ENCODE peak calls at places on chromosome 11, in eight cellular contexts. L, Y, U, X, W, A, Z and K are unnamed samples.
A peak's percentile ranks its signal among the peaks of the same experiment; 100 is the strongest.

GRCh38 chr11:36010010-36010740 is 66.3 kb downstream of the LDLRAD3 start:
- DNase-seq in L (no peak), Y (no peak), U (peak; percentile 59), X (peak; percentile 53), W (no peak), A (no peak), Z (no peak), K (no peak)

GRCh38 chr11:69166186-69167115 is 10.7 kb downstream of the SMIM38 start:
- DNase-seq in L (peak; percentile 82), Y (no peak), U (peak; percentile 78), X (peak; percentile 83), W (peak; percentile 66), A (no peak), Z (no peak), K (peak; percentile 86)

GRCh38 chr11:8063319-8063718 is 17.7 kb upstream of the TUB start:
- DNase-seq in L (no peak), Y (peak; percentile 10), U (no peak), X (no peak), W (peak; percentile 73), A (no peak), Z (no peak), K (no peak)

GRCh38 chr11:69834811-69835800 is 15.9 kb upstream of the FGF3 start:
- DNase-seq in L (no peak), Y (no peak), U (no peak), X (no peak), W (no peak), A (no peak), Z (no peak), K (no peak)

GRCh38 chr11:7657306-7658025 is 15.8 kb downstream of the CYB5R2 start:
- DNase-seq in L (no peak), Y (no peak), U (peak; percentile 60), X (peak; percentile 68), W (peak; percentile 75), A (peak; percentile 50), Z (no peak), K (peak; percentile 34)

GRCh38 chr11:123509737-123510578 is 79.9 kb downstream of the GRAMD1B start:
- DNase-seq in L (no peak), Y (no peak), U (no peak), X (peak; percentile 70), W (no peak), A (peak; percentile 67), Z (no peak), K (no peak)

GRCh38 chr11:44033411-44033850 is 14.3 kb upstream of the ACCSL start:
- DNase-seq in L (no peak), Y (no peak), U (no peak), X (no peak), W (no peak), A (no peak), Z (no peak), K (no peak)

GRCh38 chr11:131749100-131749499 is 378.7 kb downstream of the NTM start:
- DNase-seq in L (no peak), Y (no peak), U (no peak), X (peak; percentile 78), W (no peak), A (no peak), Z (no peak), K (no peak)

GRCh38 chr11:96037267-96037990 is 113.5 kb upstream of the MTMR2 start:
- DNase-seq in L (no peak), Y (no peak), U (peak; percentile 41), X (no peak), W (no peak), A (peak; percentile 19), Z (no peak), K (no peak)

GRCh38 chr11:117443269-117444186 is 115.9 kb downstream of the CEP164 start:
- DNase-seq in L (no peak), Y (no peak), U (peak; percentile 27), X (peak; percentile 39), W (peak; percentile 75), A (peak; percentile 80), Z (no peak), K (peak; percentile 18)

GRCh38 chr11:74057251-74058151 is 48.6 kb upstream of the UCP3 start:
- DNase-seq in L (no peak), Y (no peak), U (no peak), X (peak; percentile 51), W (no peak), A (no peak), Z (no peak), K (no peak)

GRCh38 chr11:114077482-114078305 is 18.2 kb downstream of the ZBTB16 start:
- DNase-seq in L (no peak), Y (peak; percentile 54), U (no peak), X (no peak), W (no peak), A (no peak), Z (no peak), K (no peak)

GRCh38 chr11:34972892-34973291 is 56.5 kb downstream of the PDHX start:
- DNase-seq in L (no peak), Y (no peak), U (no peak), X (no peak), W (no peak), A (no peak), Z (no peak), K (no peak)

GRCh38 chr11:27353593-27354358 is 9.2 kb downstream of the CCDC34 start:
- DNase-seq in L (no peak), Y (no peak), U (no peak), X (no peak), W (no peak), A (no peak), Z (no peak), K (no peak)

GRCh38 chr11:128497057-128497957 is 90.1 kb downstream of the ETS1 start:
- DNase-seq in L (no peak), Y (no peak), U (peak; percentile 75), X (peak; percentile 92), W (peak; percentile 62), A (no peak), Z (no peak), K (peak; percentile 68)

GRCh38 chr11:75233688-75234295 is 6.8 kb upstream of the TPBGL start:
- DNase-seq in L (no peak), Y (no peak), U (peak; percentile 49), X (peak; percentile 73), W (no peak), A (peak; percentile 82), Z (peak; percentile 10), K (peak; percentile 50)

GRCh38 chr11:7551571-7551970 is 37.8 kb downstream of the PPFIBP2 start:
- DNase-seq in L (no peak), Y (no peak), U (peak; percentile 14), X (no peak), W (no peak), A (no peak), Z (no peak), K (no peak)

GRCh38 chr11:65899356-65900124 is 648 bp downstream of the FOSL1 start:
- DNase-seq in L (no peak), Y (peak; percentile 56), U (peak; percentile 81), X (peak; percentile 82), W (peak; percentile 64), A (peak; percentile 48), Z (peak; percentile 89), K (peak; percentile 43)

GRCh38 chr11:88604255-88604654 is 266.7 kb upstream of the CTSC start:
- DNase-seq in L (no peak), Y (no peak), U (no peak), X (no peak), W (no peak), A (no peak), Z (no peak), K (no peak)

GRCh38 chr11:73566977-73567755 is 30.7 kb downstream of the FAM168A start:
- DNase-seq in L (no peak), Y (no peak), U (no peak), X (peak; percentile 19), W (peak; percentile 31), A (no peak), Z (no peak), K (no peak)

GRCh38 chr11:76151561-76152085 is 54.7 kb downstream of the WNT11 start:
- DNase-seq in L (no peak), Y (no peak), U (no peak), X (no peak), W (no peak), A (no peak), Z (no peak), K (no peak)

GRCh38 chr11:94801866-94802460 is 33.8 kb downstream of the AMOTL1 start:
- DNase-seq in L (no peak), Y (no peak), U (no peak), X (no peak), W (no peak), A (no peak), Z (no peak), K (no peak)

GRCh38 chr11:65791719-65792213 is 4.9 kb downstream of the OVOL1 start:
- DNase-seq in L (peak; percentile 96), Y (peak; percentile 36), U (no peak), X (no peak), W (no peak), A (no peak), Z (no peak), K (peak; percentile 84)

GRCh38 chr11:44316388-44317240 is 6.7 kb upstream of the ALX4 start:
- DNase-seq in L (no peak), Y (no peak), U (no peak), X (no peak), W (no peak), A (peak; percentile 54), Z (no peak), K (no peak)

GRCh38 chr11:106621479-106621878 is 396.8 kb downstream of the GUCY1A2 start:
- DNase-seq in L (no peak), Y (no peak), U (no peak), X (no peak), W (no peak), A (no peak), Z (no peak), K (no peak)

GRCh38 chr11:44524751-44525171 is 40.7 kb upstream of the CD82 start:
- DNase-seq in L (no peak), Y (no peak), U (no peak), X (no peak), W (peak; percentile 45), A (no peak), Z (no peak), K (no peak)

GRCh38 chr11:69893631-69894030 is 74.4 kb upstream of the FGF3 start:
- DNase-seq in L (no peak), Y (no peak), U (no peak), X (no peak), W (peak; percentile 14), A (no peak), Z (no peak), K (no peak)

GRCh38 chr11:76574406-76574805 is 96.1 kb downstream of the LRRC32 start:
- DNase-seq in L (no peak), Y (no peak), U (no peak), X (no peak), W (no peak), A (no peak), Z (no peak), K (no peak)

GRCh38 chr11:124108158-124108557 is 7.1 kb upstream of the VWA5A start:
- DNase-seq in L (no peak), Y (no peak), U (no peak), X (peak; percentile 63), W (no peak), A (no peak), Z (no peak), K (peak; percentile 42)

GRCh38 chr11:132430352-132431091 is 1060.1 kb downstream of the NTM start:
- DNase-seq in L (no peak), Y (no peak), U (no peak), X (no peak), W (no peak), A (peak; percentile 56), Z (no peak), K (no peak)

GRCh38 chr11:62459080-62459479 is 40.2 kb downstream of the SCGB1A1 start:
- DNase-seq in L (no peak), Y (no peak), U (no peak), X (no peak), W (no peak), A (no peak), Z (no peak), K (peak; percentile 21)

GRCh38 chr11:75867778-75868374 is 52.9 kb downstream of the UVRAG start:
- DNase-seq in L (no peak), Y (peak; percentile 47), U (peak; percentile 50), X (peak; percentile 67), W (no peak), A (peak; percentile 47), Z (no peak), K (peak; percentile 39)

GRCh38 chr11:728901-729491 is 18.3 kb upstream of the TALDO1 start:
- DNase-seq in L (no peak), Y (no peak), U (no peak), X (no peak), W (no peak), A (no peak), Z (no peak), K (no peak)

GRCh38 chr11:6210274-6210955 is 5.1 kb downstream of the C11orf42 start:
- DNase-seq in L (no peak), Y (no peak), U (no peak), X (no peak), W (no peak), A (no peak), Z (no peak), K (no peak)